ENCODE peak calls at places on chromosomes 16 and 17, in seven cellular contexts. J, Z, F, I, K, S and Y are unnamed samples.

GRCh38 chr17:40176409-40177110 is 710 bp upstream of the RAPGEFL1 start:
- DNase-seq in Z (no peak), F (no peak), J (no peak), I (no peak), K (peak), S (no peak), Y (no peak)

GRCh38 chr16:67877064-67877463 is 4.2 kb downstream of the EDC4 start:
- DNase-seq in J (no peak), K (no peak), S (no peak), F (no peak), Z (no peak), I (no peak), Y (no peak)

GRCh38 chr17:5501725-5502124 is 15.4 kb downstream of the MIS12 start:
- DNase-seq in I (no peak), K (no peak), F (no peak), Z (no peak), S (no peak), J (no peak), Y (no peak)

GRCh38 chr17:50468120-50469004 is at the start of gene CHAD:
- DNase-seq in S (no peak), J (no peak), Z (no peak), I (no peak), K (no peak), F (no peak), Y (peak)

GRCh38 chr17:78494961-78495330 is 82.2 kb downstream of the DNAH17 start:
- DNase-seq in F (no peak), Z (no peak), S (no peak), I (no peak), K (no peak), J (no peak), Y (no peak)

GRCh38 chr17:75517277-75517865 is 1.0 kb downstream of the TSEN54 start:
- DNase-seq in J (no peak), F (peak), S (no peak), I (peak), Z (no peak), K (peak), Y (no peak)

GRCh38 chr17:1211287-1211686 is 31.5 kb upstream of the ABR start:
- DNase-seq in S (no peak), Z (no peak), J (no peak), F (no peak), K (no peak), I (no peak), Y (no peak)

GRCh38 chr17:69945698-69946185 is 129.3 kb upstream of the KCNJ16 start:
- DNase-seq in Z (no peak), I (no peak), J (no peak), F (no peak), K (no peak), S (no peak), Y (peak)

GRCh38 chr17:82967268-82968032 is 112.0 kb upstream of the METRNL start:
- DNase-seq in K (no peak), I (no peak), J (no peak), F (no peak), Z (no peak), S (no peak), Y (no peak)

GRCh38 chr17:45353047-45353446 is 36.2 kb upstream of the MAP3K14 start:
- DNase-seq in K (no peak), I (peak), S (no peak), J (no peak), Z (no peak), F (no peak), Y (no peak)

GRCh38 chr16:1213796-1214372 is 11.2 kb downstream of the TPSG1 start:
- DNase-seq in S (no peak), F (no peak), I (no peak), K (no peak), J (no peak), Z (no peak), Y (no peak)

GRCh38 chr16:50741808-50742520 is at the start of gene CYLD:
- DNase-seq in Z (peak), J (peak), K (peak), I (peak), S (peak), F (peak), Y (peak)